ENCODE peak calls at places on chromosome 13, in eight cellular contexts. Z, Q, C, W, M, A, O and X are unnamed samples. For H3K27me3, the result is how much of the 10 kb centered on the place peaks cover.

GRCh38 chr13:51451467-51452390 is 1.1 kb downstream of the INTS6 start:
- DNase-seq in C (peak), Z (peak), O (peak), M (peak), W (peak), A (peak), Q (peak), X (peak)

GRCh38 chr13:42970824-42971669 is 21.0 kb downstream of the EPSTI1 start:
- DNase-seq in Q (peak), C (peak), Z (peak), A (no peak), W (peak), O (no peak), M (peak), X (peak)

GRCh38 chr13:53112522-53112921 is 83.9 kb downstream of the OLFM4 start:
- DNase-seq in W (no peak), O (no peak), Z (no peak), M (no peak), C (no peak), A (no peak), Q (no peak), X (no peak)

GRCh38 chr13:45718992-45719391 is 16.9 kb downstream of the CBY2 start:
- DNase-seq in Z (no peak), A (no peak), Q (no peak), W (no peak), C (no peak), M (no peak), O (no peak), X (no peak)

GRCh38 chr13:39047560-39047959 is 9.3 kb downstream of the NHLRC3 start:
- DNase-seq in Z (peak), O (no peak), C (no peak), W (no peak), M (peak), A (no peak), Q (no peak), X (no peak)

GRCh38 chr13:98839826-98840769 is 87.6 kb upstream of the SLC15A1 start:
- DNase-seq in W (peak), M (peak), A (no peak), C (peak), Q (peak), O (peak), Z (peak), X (peak)

GRCh38 chr13:58528351-58528750 is 896.8 kb downstream of the PCDH17 start:
- DNase-seq in C (no peak), Z (no peak), O (peak), Q (no peak), M (no peak), A (peak), W (no peak), X (no peak)

GRCh38 chr13:52846567-52847321 is 1.7 kb downstream of the PCDH8 start:
- DNase-seq in C (peak), Q (no peak), W (peak), A (peak), Z (peak), M (no peak), O (peak), X (no peak)

GRCh38 chr13:39855236-39855635 is 199.8 kb downstream of the COG6 start:
- DNase-seq in W (no peak), M (no peak), Q (no peak), C (no peak), O (no peak), Z (peak), A (no peak), X (no peak)

GRCh38 chr13:109706015-109706715 is 80.2 kb downstream of the IRS2 start:
- DNase-seq in O (no peak), W (no peak), C (no peak), M (no peak), Q (no peak), Z (no peak), A (no peak), X (no peak)

GRCh38 chr13:110448230-110448629 is 113.3 kb downstream of the RAB20 start:
- DNase-seq in Z (no peak), O (no peak), W (peak), C (no peak), M (peak), A (no peak), Q (no peak), X (no peak)

GRCh38 chr13:110232756-110233155 is 74.2 kb downstream of the COL4A1 start:
- DNase-seq in Z (no peak), C (no peak), M (no peak), W (no peak), A (no peak), O (no peak), Q (no peak), X (no peak)

GRCh38 chr13:44575741-44576395 is at the start of gene TSC22D1:
- DNase-seq in C (peak), O (peak), W (peak), A (peak), M (peak), Q (peak), Z (peak), X (peak)

GRCh38 chr13:25415196-25415595 is 43.4 kb downstream of the ATP8A2 start:
- DNase-seq in Z (no peak), O (no peak), A (no peak), Q (no peak), M (no peak), W (no peak), C (no peak), X (no peak)

GRCh38 chr13:25421602-25422001 is 49.8 kb downstream of the ATP8A2 start:
- DNase-seq in Z (no peak), C (no peak), W (no peak), Q (no peak), A (no peak), O (no peak), M (no peak), X (peak)

GRCh38 chr13:25423831-25424230 is 52.1 kb downstream of the ATP8A2 start:
- DNase-seq in C (no peak), A (no peak), Q (no peak), M (no peak), O (no peak), W (no peak), Z (no peak), X (no peak)

GRCh38 chr13:25422153-25422552 is 50.4 kb downstream of the ATP8A2 start:
- DNase-seq in Z (no peak), A (no peak), C (no peak), M (no peak), Q (no peak), W (no peak), O (no peak), X (no peak)

DNA sequence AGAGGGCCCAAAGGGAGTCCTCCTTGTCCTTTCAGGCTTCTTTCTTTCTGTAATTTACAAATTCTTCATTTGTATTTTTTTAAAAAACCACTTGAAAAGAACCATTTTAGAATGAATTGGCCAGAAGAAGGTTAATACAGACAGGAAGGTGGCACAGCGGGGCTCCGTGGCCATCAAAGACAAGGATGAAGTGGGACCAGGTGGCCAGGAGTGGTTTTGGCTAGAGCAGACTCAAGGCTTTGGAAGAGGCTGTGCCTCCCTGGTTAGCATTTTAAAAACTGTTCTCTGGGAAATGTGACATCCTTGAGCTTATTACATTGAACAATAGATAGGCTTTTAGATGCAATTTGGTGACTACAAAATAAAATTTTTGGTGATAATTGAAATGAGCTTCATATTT is 48.4 kb downstream of the ATP8A2 start:
- DNase-seq in O (no peak), W (no peak), Q (no peak), C (no peak), M (no peak), Z (no peak), A (no peak), X (no peak)
- H3K4me3 ChIP-seq in O (no peak), W (no peak), Q (no peak), C (no peak), M (no peak), Z (no peak), A (no peak), X (no peak)

GRCh38 chr13:78606471-78607408 is 3.4 kb upstream of the POU4F1 start:
- DNase-seq in M (no peak), O (no peak), Z (no peak), C (no peak), A (no peak), W (no peak), Q (no peak), X (no peak)
- H3K27me3 ChIP-seq in M (half or more), O (half or more), Z (half or more), C (half or more), A (half or more), W (half or more), Q (under half), X (half or more)

GRCh38 chr13:75508002-75508548 is 26.1 kb upstream of the TBC1D4 start:
- DNase-seq in Q (no peak), C (no peak), M (no peak), W (no peak), A (peak), O (peak), Z (no peak), X (no peak)
- H3K4me3 ChIP-seq in Q (no peak), C (no peak), M (no peak), W (no peak), A (no peak), O (no peak), Z (no peak), X (no peak)

DNA sequence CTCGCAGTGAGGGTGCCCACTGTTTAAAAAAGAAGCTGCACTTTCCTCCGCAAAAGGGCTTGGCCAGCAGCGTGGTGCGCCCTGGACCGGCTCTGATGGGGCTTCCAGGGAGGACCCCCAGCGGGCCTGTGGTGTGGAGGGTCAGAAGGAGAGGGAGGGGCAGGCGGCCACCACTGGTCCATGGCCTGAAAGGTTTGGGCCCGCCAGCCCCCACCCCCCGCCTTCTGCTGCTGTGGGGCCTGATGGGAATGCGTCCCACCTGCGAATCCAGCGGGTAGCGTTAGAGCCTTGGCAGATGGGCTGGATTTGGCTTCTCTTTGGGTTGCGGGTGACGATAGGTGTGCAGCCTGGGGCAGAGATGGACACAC is 34.7 kb downstream of the TMEM255B start:
- DNase-seq in A (no peak), Z (no peak), M (no peak), C (no peak), O (peak), Q (no peak), W (no peak), X (no peak)
- H3K27me3 ChIP-seq in A (under half), Z (under half), M (under half), C (under half), O (under half), Q (under half), W (under half), X (under half)

GRCh38 chr13:48235814-48236135 is 2.8 kb downstream of the ITM2B start:
- DNase-seq in Z (no peak), M (no peak), O (no peak), Q (no peak), W (no peak), C (no peak), A (no peak), X (no peak)
- H3K4me3 ChIP-seq in Z (peak), M (peak), O (peak), Q (peak), W (no peak), C (no peak), A (peak), X (peak)

GRCh38 chr13:28012383-28012782 is 23.9 kb upstream of the URAD start:
- DNase-seq in O (no peak), M (peak), Q (no peak), W (peak), A (no peak), Z (no peak), C (no peak), X (peak)
- H3K27me3 ChIP-seq in O (under half), M (under half), Q (under half), W (under half), A (under half), Z (under half), C (under half), X (under half)

DNA sequence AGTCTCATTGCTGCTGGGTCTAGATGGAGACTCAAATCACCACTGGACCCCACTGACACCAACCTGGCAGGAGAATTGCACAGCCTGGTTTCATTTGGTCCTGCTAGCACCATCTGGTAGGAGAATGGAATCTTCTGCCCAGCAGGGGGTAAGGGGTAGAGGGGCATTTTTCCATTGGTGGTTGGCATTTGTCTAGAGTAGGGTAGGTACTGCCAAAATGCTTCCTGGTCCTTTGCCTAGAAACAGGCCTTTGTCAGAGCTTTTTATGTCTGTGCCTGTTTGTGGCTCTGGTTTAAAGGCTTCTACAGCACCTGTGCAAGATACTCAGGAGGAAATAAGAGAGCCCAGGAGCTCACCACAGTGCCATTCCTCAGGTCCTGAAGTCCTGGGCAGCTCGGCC is 121.3 kb downstream of the KCTD12 start:
- DNase-seq in Z (no peak), A (no peak), M (no peak), Q (no peak), O (no peak), C (no peak), W (no peak), X (no peak)
- H3K4me3 ChIP-seq in Z (no peak), A (no peak), M (no peak), Q (no peak), O (no peak), C (no peak), W (no peak), X (no peak)